ENCODE peak calls at places on chromosomes 5 and 9, in seven cellular contexts. One of them, this sample, is unnamed.

GRCh38 chr9:25003686-25004085 is 458.0 kb upstream of the IZUMO3 start:
- DNase-seq in NCI-H187: no peak
- DNase-seq in GM23248: no peak
- DNase-seq in head of caudate nucleus: no peak
- DNase-seq in naive thymus-derived CD8-positive, alpha-beta T cell: no peak
- DNase-seq in RWPE2: no peak
- DNase-seq in pons: no peak
- DNase-seq in this sample: no peak

GRCh38 chr9:21988056-21988990 is 5.9 kb downstream of the CDKN2A start:
- DNase-seq in naive thymus-derived CD8-positive, alpha-beta T cell: no peak
- DNase-seq in pons: no peak
- DNase-seq in GM23248: no peak
- DNase-seq in RWPE2: no peak
- DNase-seq in NCI-H187: peak; percentile 56
- DNase-seq in head of caudate nucleus: no peak
- DNase-seq in this sample: no peak

GRCh38 chr5:132961887-132962286 is 1.5 kb downstream of the AFF4 start:
- DNase-seq in head of caudate nucleus: no peak
- DNase-seq in pons: peak; percentile 29
- DNase-seq in naive thymus-derived CD8-positive, alpha-beta T cell: no peak
- DNase-seq in RWPE2: no peak
- DNase-seq in NCI-H187: no peak
- DNase-seq in GM23248: peak; percentile 88
- DNase-seq in this sample: no peak

GRCh38 chr9:89375181-89375760 is 57.0 kb downstream of the SECISBP2 start:
- DNase-seq in pons: no peak
- DNase-seq in head of caudate nucleus: no peak
- DNase-seq in NCI-H187: no peak
- DNase-seq in naive thymus-derived CD8-positive, alpha-beta T cell: peak; percentile 29
- DNase-seq in GM23248: no peak
- DNase-seq in RWPE2: no peak
- DNase-seq in this sample: no peak

GRCh38 chr5:162683280-162683679 is 615.7 kb downstream of the GABRG2 start:
- DNase-seq in NCI-H187: no peak
- DNase-seq in pons: no peak
- DNase-seq in GM23248: no peak
- DNase-seq in head of caudate nucleus: no peak
- DNase-seq in RWPE2: no peak
- DNase-seq in naive thymus-derived CD8-positive, alpha-beta T cell: no peak
- DNase-seq in this sample: no peak

GRCh38 chr5:114782869-114783268 is 386.8 kb downstream of the TRIM36 start:
- DNase-seq in pons: peak; percentile 63
- DNase-seq in GM23248: no peak
- DNase-seq in NCI-H187: no peak
- DNase-seq in RWPE2: no peak
- DNase-seq in naive thymus-derived CD8-positive, alpha-beta T cell: no peak
- DNase-seq in head of caudate nucleus: peak; percentile 8
- DNase-seq in this sample: peak; percentile 64

GRCh38 chr9:16627967-16628366 is 242.5 kb downstream of the BNC2 start:
- DNase-seq in head of caudate nucleus: no peak
- DNase-seq in NCI-H187: no peak
- DNase-seq in pons: no peak
- DNase-seq in naive thymus-derived CD8-positive, alpha-beta T cell: no peak
- DNase-seq in GM23248: peak; percentile 97
- DNase-seq in RWPE2: no peak
- DNase-seq in this sample: peak; percentile 41

GRCh38 chr5:67095346-67095871 is 101.2 kb downstream of the CD180 start:
- DNase-seq in pons: peak; percentile 75
- DNase-seq in naive thymus-derived CD8-positive, alpha-beta T cell: no peak
- DNase-seq in head of caudate nucleus: peak; percentile 18
- DNase-seq in GM23248: peak; percentile 69
- DNase-seq in NCI-H187: no peak
- DNase-seq in RWPE2: no peak
- DNase-seq in this sample: no peak

GRCh38 chr9:99129091-99129490 is 24.2 kb downstream of the TGFBR1 start:
- DNase-seq in RWPE2: no peak
- DNase-seq in naive thymus-derived CD8-positive, alpha-beta T cell: peak; percentile 60
- DNase-seq in NCI-H187: no peak
- DNase-seq in GM23248: no peak
- DNase-seq in pons: no peak
- DNase-seq in head of caudate nucleus: no peak
- DNase-seq in this sample: no peak

GRCh38 chr9:35795701-35796100 is 4.3 kb downstream of the NPR2 start:
- DNase-seq in RWPE2: no peak
- DNase-seq in head of caudate nucleus: no peak
- DNase-seq in NCI-H187: no peak
- DNase-seq in naive thymus-derived CD8-positive, alpha-beta T cell: no peak
- DNase-seq in pons: no peak
- DNase-seq in GM23248: peak; percentile 18
- DNase-seq in this sample: no peak

GRCh38 chr9:127155314-127155713 is 32.9 kb upstream of the ANGPTL2 start:
- DNase-seq in NCI-H187: no peak
- DNase-seq in RWPE2: no peak
- DNase-seq in naive thymus-derived CD8-positive, alpha-beta T cell: no peak
- DNase-seq in pons: no peak
- DNase-seq in GM23248: no peak
- DNase-seq in head of caudate nucleus: no peak
- DNase-seq in this sample: no peak

GRCh38 chr9:6096821-6097220 is 81.4 kb upstream of the RANBP6 start:
- DNase-seq in RWPE2: peak; percentile 79
- DNase-seq in head of caudate nucleus: no peak
- DNase-seq in NCI-H187: no peak
- DNase-seq in GM23248: peak; percentile 94
- DNase-seq in naive thymus-derived CD8-positive, alpha-beta T cell: no peak
- DNase-seq in pons: no peak
- DNase-seq in this sample: no peak